ENCODE peak calls at places on chromosomes 7 and 10, in seven cellular contexts. One of them, this sample, is unnamed.
A peak's percentile ranks its signal among the peaks of the same experiment; 100 is the strongest.

GRCh38 chr10:96663794-96664193 is 56.5 kb downstream of the PIK3AP1 start:
- DNase-seq in spleen: no peak
- DNase-seq in fibroblast of pulmonary artery: no peak
- DNase-seq in A673: no peak
- DNase-seq in foreskin fibroblast: no peak
- DNase-seq in cardiac fibroblast: no peak
- DNase-seq in BE2C: no peak
- DNase-seq in this sample: no peak

GRCh38 chr7:7620224-7620623 is 20.3 kb upstream of the UMAD1 start:
- DNase-seq in spleen: no peak
- DNase-seq in fibroblast of pulmonary artery: no peak
- DNase-seq in A673: no peak
- DNase-seq in foreskin fibroblast: no peak
- DNase-seq in cardiac fibroblast: no peak
- DNase-seq in BE2C: no peak
- DNase-seq in this sample: no peak

GRCh38 chr7:115178831-115179230 is 256.9 kb downstream of the MDFIC start:
- DNase-seq in spleen: no peak
- DNase-seq in fibroblast of pulmonary artery: peak; percentile 7
- DNase-seq in A673: no peak
- DNase-seq in foreskin fibroblast: no peak
- DNase-seq in cardiac fibroblast: no peak
- DNase-seq in BE2C: no peak
- DNase-seq in this sample: peak; percentile 15

GRCh38 chr7:151312831-151313809 is 28.5 kb upstream of the NUB1 start:
- DNase-seq in spleen: no peak
- DNase-seq in fibroblast of pulmonary artery: no peak
- DNase-seq in A673: no peak
- DNase-seq in foreskin fibroblast: no peak
- DNase-seq in cardiac fibroblast: no peak
- DNase-seq in BE2C: no peak
- DNase-seq in this sample: no peak

GRCh38 chr7:7681191-7681935 is 37.0 kb downstream of the RPA3 start:
- DNase-seq in spleen: no peak
- DNase-seq in fibroblast of pulmonary artery: peak; percentile 78
- DNase-seq in A673: peak; percentile 81
- DNase-seq in foreskin fibroblast: peak; percentile 47
- DNase-seq in cardiac fibroblast: peak; percentile 82
- DNase-seq in BE2C: peak; percentile 54
- DNase-seq in this sample: peak; percentile 83

GRCh38 chr10:3853547-3853989 is 68.6 kb upstream of the KLF6 start:
- DNase-seq in spleen: no peak
- DNase-seq in fibroblast of pulmonary artery: peak; percentile 24
- DNase-seq in A673: no peak
- DNase-seq in foreskin fibroblast: no peak
- DNase-seq in cardiac fibroblast: no peak
- DNase-seq in BE2C: no peak
- DNase-seq in this sample: peak; percentile 32

GRCh38 chr7:93515144-93515543 is 59.4 kb downstream of the CALCR start:
- DNase-seq in spleen: no peak
- DNase-seq in fibroblast of pulmonary artery: peak; percentile 3
- DNase-seq in A673: no peak
- DNase-seq in foreskin fibroblast: no peak
- DNase-seq in cardiac fibroblast: peak; percentile 19
- DNase-seq in BE2C: no peak
- DNase-seq in this sample: no peak

GRCh38 chr7:17304926-17305325 is 6.5 kb downstream of the AHR start:
- DNase-seq in spleen: no peak
- DNase-seq in fibroblast of pulmonary artery: peak; percentile 86
- DNase-seq in A673: peak; percentile 88
- DNase-seq in foreskin fibroblast: peak; percentile 83
- DNase-seq in cardiac fibroblast: peak; percentile 95
- DNase-seq in BE2C: no peak
- DNase-seq in this sample: peak; percentile 83

GRCh38 chr10:68202965-68203358 is 29.0 kb downstream of the ATOH7 start:
- DNase-seq in spleen: no peak
- DNase-seq in fibroblast of pulmonary artery: peak; percentile 51
- DNase-seq in A673: no peak
- DNase-seq in foreskin fibroblast: peak; percentile 36
- DNase-seq in cardiac fibroblast: peak; percentile 81
- DNase-seq in BE2C: no peak
- DNase-seq in this sample: peak; percentile 28

GRCh38 chr7:50293509-50294179 is 10.9 kb upstream of the IKZF1 start:
- DNase-seq in spleen: no peak
- DNase-seq in fibroblast of pulmonary artery: no peak
- DNase-seq in A673: no peak
- DNase-seq in foreskin fibroblast: no peak
- DNase-seq in cardiac fibroblast: no peak
- DNase-seq in BE2C: no peak
- DNase-seq in this sample: no peak

GRCh38 chr10:124611738-124612137 is 132.4 kb downstream of the FAM53B start:
- DNase-seq in spleen: peak; percentile 90
- DNase-seq in fibroblast of pulmonary artery: no peak
- DNase-seq in A673: no peak
- DNase-seq in foreskin fibroblast: no peak
- DNase-seq in cardiac fibroblast: no peak
- DNase-seq in BE2C: no peak
- DNase-seq in this sample: no peak

GRCh38 chr10:115606727-115607126 is 513.6 kb downstream of the ATRNL1 start:
- DNase-seq in spleen: no peak
- DNase-seq in fibroblast of pulmonary artery: no peak
- DNase-seq in A673: no peak
- DNase-seq in foreskin fibroblast: no peak
- DNase-seq in cardiac fibroblast: no peak
- DNase-seq in BE2C: no peak
- DNase-seq in this sample: no peak

GRCh38 chr7:108270385-108270784 is 140.2 kb upstream of the LAMB4 start:
- DNase-seq in spleen: no peak
- DNase-seq in fibroblast of pulmonary artery: no peak
- DNase-seq in A673: no peak
- DNase-seq in foreskin fibroblast: no peak
- DNase-seq in cardiac fibroblast: peak; percentile 79
- DNase-seq in BE2C: no peak
- DNase-seq in this sample: peak; percentile 45

GRCh38 chr10:89346264-89346971 is 18.6 kb downstream of the IFIT3 start:
- DNase-seq in spleen: no peak
- DNase-seq in fibroblast of pulmonary artery: peak; percentile 86
- DNase-seq in A673: peak; percentile 83
- DNase-seq in foreskin fibroblast: peak; percentile 69
- DNase-seq in cardiac fibroblast: peak; percentile 86
- DNase-seq in BE2C: no peak
- DNase-seq in this sample: peak; percentile 74

GRCh38 chr7:131365876-131366275 is 38.2 kb downstream of the MKLN1 start:
- DNase-seq in spleen: no peak
- DNase-seq in fibroblast of pulmonary artery: peak; percentile 67
- DNase-seq in A673: peak; percentile 39
- DNase-seq in foreskin fibroblast: peak; percentile 12
- DNase-seq in cardiac fibroblast: peak; percentile 48
- DNase-seq in BE2C: no peak
- DNase-seq in this sample: peak; percentile 88

GRCh38 chr7:99798972-99799371 is 15.0 kb upstream of the CYP3A4 start:
- DNase-seq in spleen: no peak
- DNase-seq in fibroblast of pulmonary artery: no peak
- DNase-seq in A673: no peak
- DNase-seq in foreskin fibroblast: no peak
- DNase-seq in cardiac fibroblast: no peak
- DNase-seq in BE2C: no peak
- DNase-seq in this sample: no peak

GRCh38 chr10:98080474-98080873 is 50.1 kb upstream of the CRTAC1 start:
- DNase-seq in spleen: no peak
- DNase-seq in fibroblast of pulmonary artery: no peak
- DNase-seq in A673: no peak
- DNase-seq in foreskin fibroblast: no peak
- DNase-seq in cardiac fibroblast: no peak
- DNase-seq in BE2C: no peak
- DNase-seq in this sample: no peak

GRCh38 chr7:98557538-98558031 is 59.5 kb upstream of the NPTX2 start:
- DNase-seq in spleen: peak; percentile 23
- DNase-seq in fibroblast of pulmonary artery: no peak
- DNase-seq in A673: no peak
- DNase-seq in foreskin fibroblast: no peak
- DNase-seq in cardiac fibroblast: no peak
- DNase-seq in BE2C: no peak
- DNase-seq in this sample: no peak

GRCh38 chr7:44538798-44539668 is 2.1 kb downstream of the NPC1L1 start:
- DNase-seq in spleen: peak; percentile 50
- DNase-seq in fibroblast of pulmonary artery: no peak
- DNase-seq in A673: no peak
- DNase-seq in foreskin fibroblast: no peak
- DNase-seq in cardiac fibroblast: no peak
- DNase-seq in BE2C: no peak
- DNase-seq in this sample: no peak

GRCh38 chr7:157555921-157556320 is 219.1 kb downstream of the DNAJB6 start:
- DNase-seq in spleen: peak; percentile 59
- DNase-seq in fibroblast of pulmonary artery: no peak
- DNase-seq in A673: no peak
- DNase-seq in foreskin fibroblast: no peak
- DNase-seq in cardiac fibroblast: no peak
- DNase-seq in BE2C: no peak
- DNase-seq in this sample: no peak

DNA sequence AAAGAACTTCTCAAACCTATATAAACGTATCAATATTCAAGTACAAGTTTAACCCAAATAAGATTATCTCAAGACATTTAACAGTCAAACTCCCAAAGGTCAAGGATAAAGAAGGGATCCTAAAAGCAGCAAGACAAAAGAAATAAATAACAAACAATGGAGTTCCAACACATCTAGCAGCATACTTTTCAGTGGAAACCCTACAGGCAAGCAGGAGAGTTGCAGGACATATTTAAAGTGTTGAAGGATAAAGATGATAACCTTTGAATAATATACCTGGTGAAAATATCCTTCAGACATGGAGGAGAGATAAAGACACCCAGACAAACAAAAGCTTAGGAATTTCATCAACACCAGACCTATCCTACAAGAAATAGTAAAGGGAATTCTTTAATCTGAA is 82.8 kb downstream of the TES start:
- DNase-seq in spleen: no peak
- DNase-seq in fibroblast of pulmonary artery: no peak
- DNase-seq in A673: no peak
- DNase-seq in foreskin fibroblast: no peak
- DNase-seq in cardiac fibroblast: no peak
- DNase-seq in BE2C: no peak
- DNase-seq in this sample: no peak
- TF ChIP-seq CTCF in spleen: no peak
- TF ChIP-seq CTCF in fibroblast of pulmonary artery: peak; percentile 32
- TF ChIP-seq CTCF in A673: peak; percentile 18
- TF ChIP-seq CTCF in foreskin fibroblast: no peak
- TF ChIP-seq CTCF in cardiac fibroblast: peak; percentile 20
- TF ChIP-seq CTCF in BE2C: no peak
- TF ChIP-seq CTCF in this sample: peak; percentile 29

GRCh38 chr10:94006591-94007550 is 13.1 kb downstream of the PLCE1 start:
- DNase-seq in spleen: no peak
- DNase-seq in fibroblast of pulmonary artery: peak; percentile 92
- DNase-seq in A673: no peak
- DNase-seq in foreskin fibroblast: no peak
- DNase-seq in cardiac fibroblast: peak; percentile 82
- DNase-seq in BE2C: no peak
- DNase-seq in this sample: peak; percentile 95
- H3K4me3 ChIP-seq in spleen: no peak overlapping the region
- H3K4me3 ChIP-seq in fibroblast of pulmonary artery: no peak overlapping the region
- H3K4me3 ChIP-seq in A673: no peak overlapping the region
- H3K4me3 ChIP-seq in foreskin fibroblast: no peak overlapping the region
- H3K4me3 ChIP-seq in cardiac fibroblast: no peak overlapping the region
- H3K4me3 ChIP-seq in BE2C: no peak overlapping the region
- H3K4me3 ChIP-seq in this sample: peak overlapping the region; percentile 13

GRCh38 chr7:128918266-128918665 is 7.8 kb upstream of the KCP start:
- DNase-seq in spleen: peak; percentile 40
- DNase-seq in fibroblast of pulmonary artery: no peak
- DNase-seq in A673: no peak
- DNase-seq in foreskin fibroblast: no peak
- DNase-seq in cardiac fibroblast: no peak
- DNase-seq in BE2C: no peak
- DNase-seq in this sample: no peak

GRCh38 chr7:128921866-128922440 is 11.4 kb upstream of the KCP start:
- DNase-seq in spleen: peak; percentile 41
- DNase-seq in fibroblast of pulmonary artery: no peak
- DNase-seq in A673: no peak
- DNase-seq in foreskin fibroblast: no peak
- DNase-seq in cardiac fibroblast: no peak
- DNase-seq in BE2C: no peak
- DNase-seq in this sample: no peak

GRCh38 chr7:128919241-128919640 is 8.7 kb upstream of the KCP start:
- DNase-seq in spleen: peak; percentile 49
- DNase-seq in fibroblast of pulmonary artery: no peak
- DNase-seq in A673: no peak
- DNase-seq in foreskin fibroblast: no peak
- DNase-seq in cardiac fibroblast: no peak
- DNase-seq in BE2C: no peak
- DNase-seq in this sample: no peak

GRCh38 chr7:128920913-128921582 is 10.5 kb upstream of the KCP start:
- DNase-seq in spleen: peak; percentile 70
- DNase-seq in fibroblast of pulmonary artery: no peak
- DNase-seq in A673: no peak
- DNase-seq in foreskin fibroblast: no peak
- DNase-seq in cardiac fibroblast: no peak
- DNase-seq in BE2C: no peak
- DNase-seq in this sample: no peak

GRCh38 chr7:128919881-128920789 is 9.6 kb upstream of the KCP start:
- DNase-seq in spleen: peak; percentile 53
- DNase-seq in fibroblast of pulmonary artery: no peak
- DNase-seq in A673: peak; percentile 41
- DNase-seq in foreskin fibroblast: no peak
- DNase-seq in cardiac fibroblast: no peak
- DNase-seq in BE2C: no peak
- DNase-seq in this sample: no peak
- TF ChIP-seq CTCF in spleen: no peak
- TF ChIP-seq CTCF in fibroblast of pulmonary artery: no peak
- TF ChIP-seq CTCF in A673: peak; percentile 29
- TF ChIP-seq CTCF in foreskin fibroblast: no peak
- TF ChIP-seq CTCF in cardiac fibroblast: no peak
- TF ChIP-seq CTCF in BE2C: peak; percentile 32
- TF ChIP-seq CTCF in this sample: no peak

GRCh38 chr7:95331004-95331337 is 6.6 kb upstream of the PON1 start:
- DNase-seq in spleen: no peak
- DNase-seq in fibroblast of pulmonary artery: no peak
- DNase-seq in A673: no peak
- DNase-seq in foreskin fibroblast: no peak
- DNase-seq in cardiac fibroblast: no peak
- DNase-seq in BE2C: no peak
- DNase-seq in this sample: no peak

GRCh38 chr7:95327356-95327755 is 3.0 kb upstream of the PON1 start:
- DNase-seq in spleen: no peak
- DNase-seq in fibroblast of pulmonary artery: peak; percentile 60
- DNase-seq in A673: peak; percentile 25
- DNase-seq in foreskin fibroblast: no peak
- DNase-seq in cardiac fibroblast: peak; percentile 50
- DNase-seq in BE2C: no peak
- DNase-seq in this sample: peak; percentile 4

GRCh38 chr7:95334434-95334833 is 10.1 kb upstream of the PON1 start:
- DNase-seq in spleen: no peak
- DNase-seq in fibroblast of pulmonary artery: peak; percentile 8
- DNase-seq in A673: no peak
- DNase-seq in foreskin fibroblast: no peak
- DNase-seq in cardiac fibroblast: no peak
- DNase-seq in BE2C: no peak
- DNase-seq in this sample: no peak

GRCh38 chr7:95335093-95335492 is 10.8 kb upstream of the PON1 start:
- DNase-seq in spleen: no peak
- DNase-seq in fibroblast of pulmonary artery: peak; percentile 59
- DNase-seq in A673: no peak
- DNase-seq in foreskin fibroblast: peak; percentile 17
- DNase-seq in cardiac fibroblast: peak; percentile 75
- DNase-seq in BE2C: no peak
- DNase-seq in this sample: peak; percentile 16

GRCh38 chr7:95330194-95331003 is 6.1 kb upstream of the PON1 start:
- DNase-seq in spleen: no peak
- DNase-seq in fibroblast of pulmonary artery: peak; percentile 14
- DNase-seq in A673: peak; percentile 7
- DNase-seq in foreskin fibroblast: no peak
- DNase-seq in cardiac fibroblast: peak; percentile 33
- DNase-seq in BE2C: no peak
- DNase-seq in this sample: peak; percentile 9
- H3K4me3 ChIP-seq in spleen: peak overlapping the region; percentile 63
- H3K4me3 ChIP-seq in fibroblast of pulmonary artery: peak overlapping the region; percentile 24
- H3K4me3 ChIP-seq in A673: no peak overlapping the region
- H3K4me3 ChIP-seq in foreskin fibroblast: no peak overlapping the region
- H3K4me3 ChIP-seq in cardiac fibroblast: no peak overlapping the region
- H3K4me3 ChIP-seq in BE2C: no peak overlapping the region
- H3K4me3 ChIP-seq in this sample: peak overlapping the region; percentile 51